ENCODE peak calls at places on chromosomes 6 and 20, in four cellular contexts. One of them, this sample, is unnamed.

GRCh38 chr20:37526839-37527637 is 638 bp downstream of the BLCAP start:
- DNase-seq in IMR-90: peak
- DNase-seq in fibroblast of pulmonary artery: peak
- DNase-seq in brain microvascular endothelial cell: no peak
- DNase-seq in this sample: peak

GRCh38 chr20:62357681-62358080 is 9.4 kb downstream of the LAMA5 start:
- DNase-seq in IMR-90: no peak
- DNase-seq in brain microvascular endothelial cell: no peak
- DNase-seq in fibroblast of pulmonary artery: no peak
- DNase-seq in this sample: peak

GRCh38 chr20:59214619-59215547 is 51.3 kb downstream of the ZNF831 start:
- DNase-seq in brain microvascular endothelial cell: no peak
- DNase-seq in fibroblast of pulmonary artery: no peak
- DNase-seq in IMR-90: no peak
- DNase-seq in this sample: no peak

GRCh38 chr6:99013145-99013544 is 65.4 kb upstream of the FBXL4 start:
- DNase-seq in brain microvascular endothelial cell: peak
- DNase-seq in IMR-90: peak
- DNase-seq in fibroblast of pulmonary artery: peak
- DNase-seq in this sample: peak

GRCh38 chr6:27867941-27868705 is 44.1 kb downstream of the OR2B2 start:
- DNase-seq in IMR-90: peak
- DNase-seq in brain microvascular endothelial cell: no peak
- DNase-seq in fibroblast of pulmonary artery: no peak
- DNase-seq in this sample: no peak

GRCh38 chr20:62149532-62150235 is 6.1 kb downstream of the SS18L1 start:
- DNase-seq in brain microvascular endothelial cell: no peak
- DNase-seq in fibroblast of pulmonary artery: peak
- DNase-seq in IMR-90: peak
- DNase-seq in this sample: no peak

GRCh38 chr6:160513836-160514235 is 150.2 kb downstream of the LPA start:
- DNase-seq in IMR-90: no peak
- DNase-seq in brain microvascular endothelial cell: peak
- DNase-seq in fibroblast of pulmonary artery: no peak
- DNase-seq in this sample: peak

GRCh38 chr6:139961190-139961589 is 586.7 kb upstream of the CITED2 start:
- DNase-seq in brain microvascular endothelial cell: no peak
- DNase-seq in fibroblast of pulmonary artery: no peak
- DNase-seq in IMR-90: no peak
- DNase-seq in this sample: peak

GRCh38 chr20:33910529-33911327 is 83.0 kb upstream of the RALY start:
- DNase-seq in brain microvascular endothelial cell: no peak
- DNase-seq in fibroblast of pulmonary artery: no peak
- DNase-seq in IMR-90: no peak
- DNase-seq in this sample: no peak

GRCh38 chr6:161498359-161498758 is 224.5 kb upstream of the AGPAT4 start:
- DNase-seq in IMR-90: peak
- DNase-seq in fibroblast of pulmonary artery: peak
- DNase-seq in brain microvascular endothelial cell: peak
- DNase-seq in this sample: peak

GRCh38 chr20:56428388-56428787 is 16.3 kb downstream of the CASS4 start:
- DNase-seq in fibroblast of pulmonary artery: no peak
- DNase-seq in IMR-90: no peak
- DNase-seq in brain microvascular endothelial cell: no peak
- DNase-seq in this sample: no peak

GRCh38 chr6:151181701-151182367 is 57.9 kb upstream of the AKAP12 start:
- DNase-seq in IMR-90: peak
- DNase-seq in fibroblast of pulmonary artery: peak
- DNase-seq in brain microvascular endothelial cell: no peak
- DNase-seq in this sample: no peak

GRCh38 chr6:145028144-145028818 is 707.0 kb downstream of the EPM2A start:
- DNase-seq in IMR-90: peak
- DNase-seq in fibroblast of pulmonary artery: peak
- DNase-seq in brain microvascular endothelial cell: peak
- DNase-seq in this sample: peak

GRCh38 chr6:39169448-39170344 is 54.7 kb upstream of the SAYSD1 start:
- DNase-seq in IMR-90: no peak
- DNase-seq in brain microvascular endothelial cell: no peak
- DNase-seq in fibroblast of pulmonary artery: no peak
- DNase-seq in this sample: no peak

GRCh38 chr6:93567164-93567563 is 147.8 kb upstream of the EPHA7 start:
- DNase-seq in IMR-90: no peak
- DNase-seq in brain microvascular endothelial cell: no peak
- DNase-seq in fibroblast of pulmonary artery: no peak
- DNase-seq in this sample: no peak

GRCh38 chr6:48194596-48195295 is 83.7 kb upstream of the PTCHD4 start:
- DNase-seq in IMR-90: no peak
- DNase-seq in brain microvascular endothelial cell: no peak
- DNase-seq in fibroblast of pulmonary artery: no peak
- DNase-seq in this sample: no peak

GRCh38 chr20:49539481-49540231 is 28.3 kb downstream of the PTGIS start:
- DNase-seq in brain microvascular endothelial cell: no peak
- DNase-seq in IMR-90: no peak
- DNase-seq in fibroblast of pulmonary artery: no peak
- DNase-seq in this sample: no peak

GRCh38 chr6:149179431-149179830 is 138.1 kb upstream of the TAB2 start:
- DNase-seq in IMR-90: no peak
- DNase-seq in brain microvascular endothelial cell: no peak
- DNase-seq in fibroblast of pulmonary artery: no peak
- DNase-seq in this sample: no peak

GRCh38 chr6:164998297-164998696 is 311.1 kb downstream of the C6orf118 start:
- DNase-seq in IMR-90: no peak
- DNase-seq in fibroblast of pulmonary artery: no peak
- DNase-seq in brain microvascular endothelial cell: no peak
- DNase-seq in this sample: no peak

GRCh38 chr20:4161447-4162251 is 146.3 kb upstream of the RNF24 start:
- DNase-seq in IMR-90: no peak
- DNase-seq in brain microvascular endothelial cell: no peak
- DNase-seq in fibroblast of pulmonary artery: no peak
- DNase-seq in this sample: no peak

GRCh38 chr6:160534050-160534696 is 129.9 kb downstream of the LPA start:
- DNase-seq in brain microvascular endothelial cell: peak
- DNase-seq in fibroblast of pulmonary artery: peak
- DNase-seq in IMR-90: peak
- DNase-seq in this sample: peak

GRCh38 chr6:135094403-135094821 is 39.8 kb upstream of the HBS1L start:
- DNase-seq in brain microvascular endothelial cell: no peak
- DNase-seq in fibroblast of pulmonary artery: no peak
- DNase-seq in IMR-90: peak
- DNase-seq in this sample: no peak

GRCh38 chr6:149334682-149335160 is 17.2 kb downstream of the TAB2 start:
- DNase-seq in brain microvascular endothelial cell: peak
- DNase-seq in IMR-90: peak
- DNase-seq in fibroblast of pulmonary artery: peak
- DNase-seq in this sample: peak

DNA sequence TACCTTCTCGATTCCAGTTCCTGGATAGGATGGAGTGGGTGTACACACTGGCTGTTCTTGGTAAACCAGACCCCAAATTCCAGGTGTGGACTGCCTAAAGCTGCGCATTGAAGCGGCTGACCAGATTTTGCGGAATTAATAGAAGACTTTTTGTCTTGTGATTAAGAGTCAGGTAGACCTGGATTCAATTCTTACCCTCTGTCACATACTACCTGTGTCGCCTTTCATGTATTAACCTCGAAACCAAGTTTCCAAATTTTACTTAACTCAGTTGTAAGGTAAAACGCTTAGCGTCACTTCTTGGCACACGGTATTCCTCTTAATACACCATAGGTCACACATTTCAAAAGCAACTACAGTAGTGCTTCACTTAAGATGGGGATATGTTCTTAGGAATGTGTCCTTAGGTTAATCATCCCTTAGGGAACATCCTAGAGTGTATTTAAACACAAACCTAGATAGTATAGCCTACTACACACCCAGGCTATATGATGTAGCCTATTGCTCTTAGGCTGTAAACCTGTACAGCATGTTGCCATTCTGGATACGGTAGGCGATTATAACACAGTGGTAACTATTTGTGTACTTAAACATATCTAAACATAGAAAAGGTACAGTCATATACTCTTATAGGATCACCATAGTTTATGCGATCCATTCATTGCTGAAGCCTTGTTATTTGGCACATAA is 733 bp upstream of the GOPC start:
- DNase-seq in IMR-90: no peak
- DNase-seq in fibroblast of pulmonary artery: no peak
- DNase-seq in brain microvascular endothelial cell: no peak
- DNase-seq in this sample: no peak
- H3K4me3 ChIP-seq in IMR-90: peak
- H3K4me3 ChIP-seq in fibroblast of pulmonary artery: peak
- H3K4me3 ChIP-seq in brain microvascular endothelial cell: peak
- H3K4me3 ChIP-seq in this sample: peak

DNA sequence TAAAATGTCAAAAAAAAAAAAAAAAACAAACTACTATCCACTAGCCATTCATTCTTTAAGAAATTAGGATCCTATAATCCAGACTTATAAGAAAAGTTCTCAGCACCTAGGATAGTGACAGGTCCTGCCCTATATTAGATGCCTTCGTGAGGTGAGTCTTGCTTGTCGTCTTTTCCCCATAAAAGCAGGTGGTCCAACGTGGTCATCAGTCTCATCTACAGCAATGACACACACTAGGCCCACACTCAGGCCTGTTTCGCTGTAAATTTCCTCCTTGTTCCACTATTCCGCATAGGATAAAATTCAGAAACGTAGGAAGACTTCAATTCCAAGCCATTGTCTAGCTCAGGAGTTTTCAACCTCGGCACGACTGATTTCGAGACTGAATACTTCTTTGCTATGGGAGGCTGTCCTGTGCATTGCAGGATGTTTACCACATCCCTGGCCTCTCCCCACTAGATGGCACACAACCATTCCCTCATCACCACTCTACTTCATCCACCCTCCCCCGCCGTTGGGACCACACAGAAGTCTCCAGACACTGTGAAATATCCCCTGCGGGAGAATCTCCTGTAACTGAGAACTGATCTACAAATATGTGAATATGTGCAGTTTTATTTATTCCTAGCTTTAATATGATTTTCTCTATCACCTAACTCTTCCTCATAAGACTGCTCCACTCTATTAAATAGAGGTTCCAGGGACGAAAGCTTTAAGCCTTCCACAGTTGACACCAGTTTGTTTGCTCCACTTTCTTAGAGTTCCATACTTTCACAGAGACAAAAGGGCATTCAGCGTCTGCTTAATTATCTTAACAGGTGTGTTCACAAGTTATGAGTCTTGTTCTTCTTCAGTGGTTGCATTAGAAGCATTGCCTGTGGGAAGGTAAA is 346.3 kb downstream of the BMP2 start:
- DNase-seq in brain microvascular endothelial cell: peak
- DNase-seq in fibroblast of pulmonary artery: peak
- DNase-seq in IMR-90: peak
- DNase-seq in this sample: peak
- TF ChIP-seq CTCF in brain microvascular endothelial cell: peak
- TF ChIP-seq CTCF in fibroblast of pulmonary artery: peak
- TF ChIP-seq CTCF in IMR-90: peak
- TF ChIP-seq CTCF in this sample: peak

DNA sequence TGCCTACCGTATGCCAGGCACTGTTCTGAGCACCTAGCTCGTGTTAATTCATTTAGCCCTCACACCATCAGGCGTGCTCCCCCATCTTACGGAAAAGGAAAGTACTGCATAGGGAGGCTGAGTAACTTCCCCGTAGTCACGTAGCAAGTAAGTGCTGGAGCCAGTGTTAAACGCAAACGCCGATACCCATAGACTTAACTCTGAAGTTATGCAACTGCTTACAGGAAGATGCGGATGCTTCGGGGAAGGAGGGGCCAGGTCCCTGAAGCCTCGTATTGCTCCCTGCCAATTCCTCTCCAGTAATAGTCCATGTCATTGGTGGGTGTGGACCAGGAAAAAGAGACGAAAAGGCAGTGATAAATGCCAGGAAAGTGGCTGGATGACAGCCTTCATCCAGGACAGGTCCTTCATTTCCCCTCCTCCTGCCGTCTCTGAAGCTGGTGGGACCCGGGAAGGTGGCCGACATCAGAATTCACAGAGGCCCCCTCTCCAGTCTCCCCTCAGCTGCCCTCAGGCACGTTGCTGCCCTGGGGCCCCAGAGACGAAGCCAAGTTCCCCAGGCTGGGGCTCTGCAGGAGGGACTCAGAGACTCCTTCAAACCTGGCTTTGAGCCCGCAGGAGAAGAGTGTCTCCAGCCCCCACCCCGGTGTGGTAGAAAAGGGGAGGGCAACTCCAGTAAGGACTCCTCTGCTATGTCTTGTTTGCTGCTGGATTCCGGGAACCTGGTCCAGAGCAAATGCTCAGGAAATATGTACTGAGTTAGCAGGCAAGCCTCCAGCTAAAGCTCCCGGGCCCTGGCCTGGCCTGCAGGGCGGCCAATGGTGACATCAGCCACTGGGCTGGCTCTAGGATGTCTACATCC is 37.7 kb downstream of the RAB44 start:
- DNase-seq in IMR-90: peak
- DNase-seq in fibroblast of pulmonary artery: peak
- DNase-seq in brain microvascular endothelial cell: peak
- DNase-seq in this sample: peak
- H3K4me3 ChIP-seq in IMR-90: no peak
- H3K4me3 ChIP-seq in fibroblast of pulmonary artery: peak
- H3K4me3 ChIP-seq in brain microvascular endothelial cell: peak
- H3K4me3 ChIP-seq in this sample: peak

GRCh38 chr6:108557494-108558371 is 3.0 kb upstream of the FOXO3 start:
- DNase-seq in fibroblast of pulmonary artery: peak
- DNase-seq in IMR-90: peak
- DNase-seq in brain microvascular endothelial cell: peak
- DNase-seq in this sample: peak
- TF ChIP-seq CTCF in fibroblast of pulmonary artery: no peak
- TF ChIP-seq CTCF in IMR-90: peak
- TF ChIP-seq CTCF in brain microvascular endothelial cell: peak
- TF ChIP-seq CTCF in this sample: no peak

DNA sequence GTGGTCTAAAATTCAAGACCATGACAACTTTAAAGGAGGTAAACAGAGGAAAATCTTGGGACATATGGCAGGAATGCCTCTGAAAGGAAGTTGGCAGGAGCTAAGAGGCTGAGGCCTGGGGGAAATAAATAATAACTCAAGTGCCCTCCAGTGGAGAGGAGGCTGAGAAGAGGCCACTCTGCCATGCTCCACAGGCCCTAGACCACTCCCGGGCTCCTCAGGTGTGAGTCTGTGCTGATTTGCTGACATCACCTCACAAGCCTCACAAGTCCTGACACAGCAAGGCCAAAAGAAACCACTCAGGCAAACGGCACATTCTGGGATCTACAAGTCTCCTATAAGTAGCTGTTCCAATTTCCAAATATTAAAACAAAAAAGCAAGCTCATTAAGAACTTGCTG is 91.0 kb upstream of the RIPOR2 start:
- DNase-seq in IMR-90: no peak
- DNase-seq in fibroblast of pulmonary artery: no peak
- DNase-seq in brain microvascular endothelial cell: no peak
- DNase-seq in this sample: no peak
- H3K4me3 ChIP-seq in IMR-90: no peak
- H3K4me3 ChIP-seq in fibroblast of pulmonary artery: no peak
- H3K4me3 ChIP-seq in brain microvascular endothelial cell: no peak
- H3K4me3 ChIP-seq in this sample: no peak

This sample was measured in fibroblast of villous mesenchyme.